ENCODE peak calls at places on chromosomes 3 and 15, in nine cellular contexts. V is Peyer's patch; B is uterus; D is body of pancreas; C is RWPE2; Y is breast epithelium; K is A549; L is cardiac muscle cell; X is CD8-positive, alpha-beta T cell. I is an unnamed sample. For H3K4me1, the result is how much of the 10 kb centered on the place peaks cover.

GRCh38 chr3:38489766-38490165 is 6.4 kb upstream of the EXOG start:
- DNase-seq in V (no peak), B (no peak), D (no peak), C (no peak), Y (no peak), K (no peak), L (no peak), X (no peak), I (no peak)

GRCh38 chr3:138594150-138594934 is at the start of gene CEP70:
- DNase-seq in V (peak), B (peak), D (peak), C (peak), Y (peak), K (peak), L (peak), X (peak), I (peak)

GRCh38 chr15:25332306-25332705 is 106.5 kb downstream of the UBE3A start:
- DNase-seq in V (no peak), B (no peak), D (no peak), C (no peak), Y (no peak), K (no peak), L (no peak), X (no peak), I (no peak)

GRCh38 chr3:113255100-113255853 is 43.9 kb downstream of the BOC start:
- DNase-seq in V (no peak), B (no peak), D (no peak), C (no peak), Y (no peak), K (no peak), L (no peak), X (no peak), I (no peak)

GRCh38 chr3:137222736-137223135 is 265.0 kb downstream of the IL20RB start:
- DNase-seq in V (no peak), B (no peak), D (no peak), C (no peak), Y (no peak), K (no peak), L (no peak), X (no peak), I (no peak)

GRCh38 chr3:126752303-126753190 is 48.5 kb downstream of the CHCHD6 start:
- DNase-seq in V (peak), B (peak), D (peak), C (no peak), Y (peak), K (peak), L (peak), X (peak), I (peak)

GRCh38 chr15:68612979-68613740 is 34.4 kb downstream of the CORO2B start:
- DNase-seq in V (no peak), B (no peak), D (no peak), C (no peak), Y (no peak), K (peak), L (peak), X (no peak), I (no peak)

GRCh38 chr3:74613566-74613965 is 893 bp downstream of the CNTN3 start:
- DNase-seq in V (no peak), B (no peak), D (peak), C (no peak), Y (no peak), K (no peak), L (no peak), X (no peak), I (no peak)

GRCh38 chr3:33879540-33879939 is 81.1 kb downstream of the PDCD6IP start:
- DNase-seq in V (no peak), B (no peak), D (no peak), C (no peak), Y (no peak), K (no peak), L (no peak), X (no peak), I (no peak)

GRCh38 chr3:117409701-117410459 is 700.3 kb downstream of the TUSC7 start:
- DNase-seq in V (no peak), B (no peak), D (no peak), C (no peak), Y (no peak), K (no peak), L (no peak), X (no peak), I (no peak)

GRCh38 chr3:74845086-74845485 is 230.6 kb upstream of the CNTN3 start:
- DNase-seq in V (no peak), B (no peak), D (no peak), C (no peak), Y (no peak), K (no peak), L (no peak), X (no peak), I (no peak)

GRCh38 chr15:72852268-72852667 is 68.7 kb upstream of the ADPGK start:
- DNase-seq in V (no peak), B (no peak), D (no peak), C (no peak), Y (no peak), K (no peak), L (peak), X (no peak), I (no peak)

GRCh38 chr15:90099072-90099867 is 3.0 kb downstream of the IDH2 start:
- DNase-seq in V (peak), B (no peak), D (no peak), C (no peak), Y (no peak), K (no peak), L (no peak), X (peak), I (no peak)

GRCh38 chr15:25436707-25437106 is 2.1 kb downstream of the UBE3A start:
- DNase-seq in V (no peak), B (no peak), D (no peak), C (no peak), Y (no peak), K (no peak), L (no peak), X (no peak), I (no peak)

GRCh38 chr3:66822059-66823009 is 175.8 kb upstream of the KBTBD8 start:
- DNase-seq in V (peak), B (peak), D (peak), C (no peak), Y (peak), K (peak), L (peak), X (peak), I (peak)

GRCh38 chr3:125289429-125289828 is 76.9 kb upstream of the SLC12A8 start:
- DNase-seq in V (no peak), B (no peak), D (no peak), C (no peak), Y (no peak), K (no peak), L (no peak), X (no peak), I (no peak)

GRCh38 chr3:140406655-140407054 is 271.2 kb upstream of the TRIM42 start:
- DNase-seq in V (no peak), B (no peak), D (no peak), C (no peak), Y (no peak), K (no peak), L (no peak), X (no peak), I (no peak)

GRCh38 chr3:21486381-21486935 is 264.6 kb downstream of the ZNF385D start:
- DNase-seq in V (no peak), B (no peak), D (no peak), C (no peak), Y (no peak), K (no peak), L (no peak), X (no peak), I (no peak)

GRCh38 chr15:31392761-31393401 is 66.2 kb downstream of the KLF13 start:
- DNase-seq in V (no peak), B (no peak), D (peak), C (no peak), Y (no peak), K (no peak), L (peak), X (no peak), I (peak)

GRCh38 chr3:188262913-188263683 is 109.1 kb downstream of the LPP start:
- DNase-seq in V (no peak), B (peak), D (no peak), C (no peak), Y (no peak), K (no peak), L (peak), X (no peak), I (peak)

GRCh38 chr3:150370982-150371381 is 37.1 kb upstream of the TSC22D2 start:
- DNase-seq in V (no peak), B (no peak), D (no peak), C (no peak), Y (no peak), K (no peak), L (no peak), X (no peak), I (no peak)

GRCh38 chr15:77915261-77915960 is 162.1 kb downstream of the TBC1D2B start:
- DNase-seq in V (no peak), B (no peak), D (peak), C (peak), Y (no peak), K (no peak), L (no peak), X (no peak), I (no peak)

DNA sequence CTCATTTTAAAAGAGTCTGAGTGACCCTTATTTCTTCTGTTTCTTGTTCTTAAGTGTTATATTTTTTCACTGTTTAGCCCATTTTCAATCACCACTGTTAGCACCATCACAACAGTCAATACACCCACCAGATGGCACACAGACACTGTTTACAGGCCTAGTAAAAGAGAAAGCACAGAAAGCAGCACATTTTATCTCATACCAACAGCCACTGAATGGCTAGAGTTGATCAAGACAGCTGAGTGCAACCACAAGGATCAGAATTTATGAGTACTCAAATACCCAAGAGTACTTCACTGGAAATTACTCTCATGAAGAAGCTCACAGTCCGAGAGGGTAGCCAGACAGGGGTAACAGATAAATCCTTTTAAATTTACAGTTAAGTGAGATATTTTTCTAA is 127.0 kb downstream of the TFDP2 start:
- DNase-seq in V (no peak), B (no peak), D (no peak), C (no peak), Y (no peak), K (no peak), L (peak), X (no peak), I (no peak)
- TF ChIP-seq CTCF in V (no peak), B (no peak), D (no peak), C (peak), Y (no peak), K (peak), L (no peak), X (no peak), I (peak)

GRCh38 chr15:52004806-52005205 is 14.2 kb upstream of the MAPK6 start:
- DNase-seq in V (no peak), B (no peak), D (no peak), C (no peak), Y (no peak), K (no peak), L (no peak), X (no peak), I (no peak)

GRCh38 chr15:52006702-52007340 is 12.2 kb upstream of the MAPK6 start:
- DNase-seq in V (no peak), B (no peak), D (no peak), C (no peak), Y (no peak), K (no peak), L (no peak), X (no peak), I (peak)

GRCh38 chr15:52008326-52008697 is 10.7 kb upstream of the MAPK6 start:
- DNase-seq in V (no peak), B (no peak), D (no peak), C (no peak), Y (no peak), K (no peak), L (no peak), X (no peak), I (no peak)

GRCh38 chr15:52003710-52004109 is 15.3 kb upstream of the MAPK6 start:
- DNase-seq in V (no peak), B (no peak), D (no peak), C (no peak), Y (no peak), K (no peak), L (no peak), X (no peak), I (no peak)

GRCh38 chr15:52005748-52006701 is 13.0 kb upstream of the MAPK6 start:
- DNase-seq in V (no peak), B (no peak), D (no peak), C (no peak), Y (no peak), K (no peak), L (peak), X (no peak), I (no peak)
- H3K27ac ChIP-seq in V (peak), B (no peak), D (no peak), C (peak), Y (no peak), K (peak), L (no peak), X (no peak), I (peak)

DNA sequence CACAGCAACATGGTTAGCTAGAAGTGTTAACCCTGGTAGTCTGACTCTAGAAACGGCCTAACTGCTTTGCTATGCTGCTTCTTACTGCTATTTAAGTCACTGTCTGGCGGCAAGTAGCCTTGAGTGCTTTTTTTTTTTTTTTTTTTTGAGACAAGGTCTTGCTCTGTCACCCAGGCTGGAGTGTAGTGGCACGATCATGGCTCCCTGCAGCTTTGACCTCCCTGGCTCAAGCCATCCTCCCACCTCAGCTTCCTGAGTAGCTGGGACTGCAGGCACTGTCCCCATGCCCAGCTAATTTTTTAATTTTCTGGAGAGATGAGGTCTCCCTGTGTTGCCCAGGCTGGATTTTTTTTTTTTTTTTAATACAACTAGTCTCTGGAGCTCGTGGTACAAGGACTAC is 93.2 kb downstream of the ITPR1 start:
- DNase-seq in V (no peak), B (no peak), D (no peak), C (no peak), Y (no peak), K (no peak), L (no peak), X (no peak), I (no peak)
- H3K4me1 ChIP-seq in V (under half), B (under half), D (under half), C (under half), Y (under half), K (under half), L (under half), X (under half), I (under half)

DNA sequence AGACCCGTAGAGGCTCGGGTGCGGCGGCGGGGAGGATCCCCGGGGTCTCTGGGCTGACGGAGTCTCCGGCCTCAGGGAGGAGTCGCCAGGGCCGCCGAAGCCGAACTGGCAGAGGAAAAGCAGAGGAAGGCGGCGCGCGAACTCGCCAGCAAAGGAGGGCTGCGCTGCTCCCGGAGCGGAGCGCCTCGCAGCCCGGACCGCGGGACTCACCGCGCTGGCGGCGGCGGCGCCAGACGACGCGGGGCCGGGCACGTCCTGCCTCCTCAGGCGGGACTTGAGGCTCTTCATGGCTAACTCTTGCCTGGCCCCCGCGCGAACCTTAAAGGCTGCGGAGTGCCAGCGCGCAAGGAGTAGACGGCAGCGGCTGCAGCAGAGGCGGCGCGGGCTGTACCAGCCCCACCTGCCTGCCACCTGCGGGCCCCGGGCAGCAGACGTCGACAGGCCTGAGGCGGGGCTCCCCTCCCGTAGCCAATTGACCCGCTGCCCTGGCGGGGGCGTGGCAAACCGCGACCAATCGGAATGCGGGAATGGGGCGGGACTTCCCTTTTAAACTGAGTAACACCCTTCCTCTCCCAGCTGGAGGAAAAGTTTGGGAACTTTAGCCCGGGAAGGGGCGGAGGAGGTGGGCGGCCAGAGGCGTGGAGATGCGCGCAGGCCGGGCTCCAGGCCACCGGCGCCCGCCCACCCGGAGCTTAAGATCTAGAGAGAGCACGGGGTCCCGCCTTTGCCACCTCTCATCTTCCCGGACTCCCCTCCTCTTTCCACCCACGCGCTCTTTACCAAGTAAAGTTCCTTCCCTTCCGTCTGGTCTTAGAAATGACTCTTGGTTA is at the start of gene UACA:
- DNase-seq in V (peak), B (peak), D (peak), C (peak), Y (peak), K (peak), L (peak), X (peak), I (peak)
- TF ChIP-seq CTCF in V (no peak), B (no peak), D (peak), C (peak), Y (peak), K (no peak), L (no peak), X (no peak), I (no peak)

GRCh38 chr3:197547618-197548017 is 8.2 kb downstream of the BDH1 start:
- DNase-seq in V (no peak), B (no peak), D (no peak), C (no peak), Y (no peak), K (no peak), L (no peak), X (no peak), I (no peak)
- H3K27ac ChIP-seq in V (peak), B (no peak), D (peak), C (no peak), Y (peak), K (no peak), L (no peak), X (no peak), I (no peak)